ENCODE peak calls at places on chromosomes 6 and 20, in seven cellular contexts. R is RPMI8226; Q is activated T-cell treated with anti-CD3 and anti-CD28 coated beads, Interleukin-2, amount 50 U/mL, for 1 hour; C is caudate nucleus; I is BE2C; T is stimulated activated CD4-positive, alpha-beta T cell treated with anti-CD3 and anti-CD28 coated beads, Interleukin-4, amount 100 ng/mL, for 24 hours; K is HEK293T. S is an unnamed sample.

GRCh38 chr20:57111028-57111373 is 155.4 kb downstream of the BMP7 start:
- DNase-seq in T (no peak), I (no peak), C (no peak), Q (no peak), R (no peak), K (no peak), S (no peak)

GRCh38 chr6:130156908-130157307 is 65.8 kb downstream of the SAMD3 start:
- DNase-seq in T (no peak), Q (no peak), R (no peak), K (no peak), I (no peak), C (no peak), S (no peak)

GRCh38 chr6:135209803-135210202 is 28.7 kb downstream of the MYB start:
- DNase-seq in C (no peak), R (no peak), K (no peak), I (no peak), Q (no peak), T (no peak), S (no peak)

GRCh38 chr6:75116946-75117345 is 88.9 kb downstream of the COL12A1 start:
- DNase-seq in K (no peak), R (no peak), T (no peak), C (no peak), I (no peak), Q (no peak), S (no peak)

GRCh38 chr6:154932562-154933027 is 62.5 kb upstream of the TIAM2 start:
- DNase-seq in C (no peak), Q (no peak), I (no peak), K (no peak), R (no peak), T (no peak), S (no peak)

GRCh38 chr6:89385156-89385667 is 26.9 kb downstream of the RRAGD start:
- DNase-seq in Q (no peak), K (no peak), T (no peak), C (no peak), I (no peak), R (peak), S (no peak)

GRCh38 chr6:157535354-157536217 is 154.6 kb downstream of the ZDHHC14 start:
- DNase-seq in Q (no peak), I (no peak), R (peak), T (no peak), K (no peak), C (no peak), S (no peak)

GRCh38 chr6:78832091-78832808 is 35.1 kb upstream of the IRAK1BP1 start:
- DNase-seq in R (peak), T (no peak), K (no peak), I (no peak), C (no peak), Q (no peak), S (no peak)

GRCh38 chr20:46021361-46022359 is 7.4 kb upstream of the SLC12A5 start:
- DNase-seq in R (peak), K (peak), Q (peak), C (peak), T (peak), I (peak), S (peak)

GRCh38 chr6:84016029-84016428 is 17.5 kb upstream of the MRAP2 start:
- DNase-seq in R (no peak), K (no peak), I (no peak), C (no peak), T (no peak), Q (no peak), S (no peak)

GRCh38 chr20:36391456-36391855 is 85.3 kb downstream of the DLGAP4 start:
- DNase-seq in R (no peak), I (no peak), T (no peak), C (peak), K (no peak), Q (no peak), S (no peak)

GRCh38 chr6:111353914-111354464 is 129.0 kb downstream of the REV3L start:
- DNase-seq in T (no peak), R (no peak), C (no peak), I (no peak), K (no peak), Q (no peak), S (no peak)

GRCh38 chr6:40353197-40353966 is 233.8 kb downstream of the LRFN2 start:
- DNase-seq in C (no peak), T (no peak), K (peak), Q (no peak), R (no peak), I (no peak), S (no peak)

GRCh38 chr6:1381397-1382330 is 7.7 kb upstream of the FOXF2 start:
- DNase-seq in T (peak), I (peak), C (peak), Q (peak), K (peak), R (peak), S (peak)

GRCh38 chr20:60658661-60659060 is 593.4 kb upstream of the CDH4 start:
- DNase-seq in I (no peak), C (no peak), R (no peak), Q (no peak), K (no peak), T (no peak), S (no peak)

GRCh38 chr6:155432293-155432692 is 23.3 kb downstream of the NOX3 start:
- DNase-seq in C (no peak), T (no peak), R (no peak), I (no peak), Q (no peak), K (no peak), S (no peak)

GRCh38 chr6:37987008-37987407 is 167.5 kb downstream of the ZFAND3 start:
- DNase-seq in T (peak), R (no peak), C (no peak), Q (no peak), I (no peak), K (no peak), S (no peak)